ENCODE peak calls at places on chromosomes 3 and 15, in seven cellular contexts. One of them, this sample, is unnamed.

GRCh38 chr3:13124631-13125030 is 51.4 kb upstream of the IQSEC1 start:
- DNase-seq in fibroblast of the aortic adventitia: no peak
- DNase-seq in cardiac muscle cell: no peak
- DNase-seq in GM12865: no peak
- DNase-seq in left lung: peak; percentile 52
- DNase-seq in fibroblast of lung: no peak
- DNase-seq in OCI-LY7: no peak
- DNase-seq in this sample: no peak

GRCh38 chr3:37935756-37936666 is 54.6 kb upstream of the VILL start:
- DNase-seq in fibroblast of the aortic adventitia: peak; percentile 97
- DNase-seq in cardiac muscle cell: peak; percentile 48
- DNase-seq in GM12865: no peak
- DNase-seq in left lung: no peak
- DNase-seq in fibroblast of lung: peak; percentile 91
- DNase-seq in OCI-LY7: no peak
- DNase-seq in this sample: no peak

GRCh38 chr15:89673162-89673506 is 6.0 kb downstream of the PLIN1 start:
- DNase-seq in fibroblast of the aortic adventitia: no peak
- DNase-seq in cardiac muscle cell: peak; percentile 69
- DNase-seq in GM12865: peak; percentile 50
- DNase-seq in left lung: no peak
- DNase-seq in fibroblast of lung: no peak
- DNase-seq in OCI-LY7: peak; percentile 48
- DNase-seq in this sample: peak; percentile 37

GRCh38 chr3:124919756-124920155 is 14.8 kb downstream of the MUC13 start:
- DNase-seq in fibroblast of the aortic adventitia: no peak
- DNase-seq in cardiac muscle cell: no peak
- DNase-seq in GM12865: no peak
- DNase-seq in left lung: no peak
- DNase-seq in fibroblast of lung: no peak
- DNase-seq in OCI-LY7: no peak
- DNase-seq in this sample: no peak

GRCh38 chr15:61480863-61481262 is 251.8 kb upstream of the RORA start:
- DNase-seq in fibroblast of the aortic adventitia: no peak
- DNase-seq in cardiac muscle cell: peak; percentile 66
- DNase-seq in GM12865: no peak
- DNase-seq in left lung: no peak
- DNase-seq in fibroblast of lung: no peak
- DNase-seq in OCI-LY7: no peak
- DNase-seq in this sample: no peak

GRCh38 chr3:171772427-171773056 is 37.7 kb downstream of the PLD1 start:
- DNase-seq in fibroblast of the aortic adventitia: peak; percentile 86
- DNase-seq in cardiac muscle cell: peak; percentile 73
- DNase-seq in GM12865: peak; percentile 77
- DNase-seq in left lung: no peak
- DNase-seq in fibroblast of lung: peak; percentile 78
- DNase-seq in OCI-LY7: peak; percentile 56
- DNase-seq in this sample: peak; percentile 24

GRCh38 chr15:52658955-52659354 is 20.2 kb downstream of the ATOSA start:
- DNase-seq in fibroblast of the aortic adventitia: no peak
- DNase-seq in cardiac muscle cell: no peak
- DNase-seq in GM12865: peak; percentile 88
- DNase-seq in left lung: no peak
- DNase-seq in fibroblast of lung: no peak
- DNase-seq in OCI-LY7: no peak
- DNase-seq in this sample: no peak

GRCh38 chr3:197023241-197023997 is 6.2 kb downstream of the MELTF start:
- DNase-seq in fibroblast of the aortic adventitia: no peak
- DNase-seq in cardiac muscle cell: no peak
- DNase-seq in GM12865: peak; percentile 70
- DNase-seq in left lung: no peak
- DNase-seq in fibroblast of lung: no peak
- DNase-seq in OCI-LY7: peak; percentile 82
- DNase-seq in this sample: no peak

GRCh38 chr3:46851364-46852328 is 11.6 kb downstream of the MYL3 start:
- DNase-seq in fibroblast of the aortic adventitia: no peak
- DNase-seq in cardiac muscle cell: no peak
- DNase-seq in GM12865: no peak
- DNase-seq in left lung: no peak
- DNase-seq in fibroblast of lung: no peak
- DNase-seq in OCI-LY7: no peak
- DNase-seq in this sample: no peak

GRCh38 chr3:13080591-13080990 is 7.4 kb upstream of the IQSEC1 start:
- DNase-seq in fibroblast of the aortic adventitia: peak; percentile 7
- DNase-seq in cardiac muscle cell: no peak
- DNase-seq in GM12865: no peak
- DNase-seq in left lung: peak; percentile 74
- DNase-seq in fibroblast of lung: no peak
- DNase-seq in OCI-LY7: no peak
- DNase-seq in this sample: no peak

GRCh38 chr3:135348698-135349097 is 553.6 kb downstream of the EPHB1 start:
- DNase-seq in fibroblast of the aortic adventitia: no peak
- DNase-seq in cardiac muscle cell: no peak
- DNase-seq in GM12865: no peak
- DNase-seq in left lung: no peak
- DNase-seq in fibroblast of lung: no peak
- DNase-seq in OCI-LY7: no peak
- DNase-seq in this sample: no peak

GRCh38 chr3:160697628-160698382 is 20.8 kb downstream of the ARL14 start:
- DNase-seq in fibroblast of the aortic adventitia: peak; percentile 61
- DNase-seq in cardiac muscle cell: no peak
- DNase-seq in GM12865: peak; percentile 24
- DNase-seq in left lung: no peak
- DNase-seq in fibroblast of lung: peak; percentile 42
- DNase-seq in OCI-LY7: no peak
- DNase-seq in this sample: no peak

GRCh38 chr15:39786444-39787056 is 3.9 kb upstream of the FSIP1 start:
- DNase-seq in fibroblast of the aortic adventitia: peak; percentile 86
- DNase-seq in cardiac muscle cell: peak; percentile 61
- DNase-seq in GM12865: peak; percentile 58
- DNase-seq in left lung: no peak
- DNase-seq in fibroblast of lung: peak; percentile 81
- DNase-seq in OCI-LY7: peak; percentile 63
- DNase-seq in this sample: no peak

GRCh38 chr3:108036984-108037741 is 53.7 kb downstream of the CD47 start:
- DNase-seq in fibroblast of the aortic adventitia: no peak
- DNase-seq in cardiac muscle cell: peak; percentile 45
- DNase-seq in GM12865: peak; percentile 21
- DNase-seq in left lung: no peak
- DNase-seq in fibroblast of lung: peak; percentile 20
- DNase-seq in OCI-LY7: no peak
- DNase-seq in this sample: no peak

GRCh38 chr15:55742498-55742926 is 440 bp downstream of the PRTG start:
- DNase-seq in fibroblast of the aortic adventitia: peak; percentile 32
- DNase-seq in cardiac muscle cell: peak; percentile 61
- DNase-seq in GM12865: peak; percentile 9
- DNase-seq in left lung: peak; percentile 81
- DNase-seq in fibroblast of lung: peak; percentile 42
- DNase-seq in OCI-LY7: no peak
- DNase-seq in this sample: no peak

GRCh38 chr15:33309602-33310276 is 1.0 kb upstream of the RYR3 start:
- DNase-seq in fibroblast of the aortic adventitia: no peak
- DNase-seq in cardiac muscle cell: peak; percentile 63
- DNase-seq in GM12865: peak; percentile 70
- DNase-seq in left lung: no peak
- DNase-seq in fibroblast of lung: no peak
- DNase-seq in OCI-LY7: peak; percentile 27
- DNase-seq in this sample: peak; percentile 11

GRCh38 chr3:138879541-138880380 is 45.0 kb upstream of the PIK3CB start:
- DNase-seq in fibroblast of the aortic adventitia: no peak
- DNase-seq in cardiac muscle cell: no peak
- DNase-seq in GM12865: no peak
- DNase-seq in left lung: no peak
- DNase-seq in fibroblast of lung: no peak
- DNase-seq in OCI-LY7: no peak
- DNase-seq in this sample: no peak

GRCh38 chr3:152267831-152268500 is 763 bp upstream of the MBNL1 start:
- DNase-seq in fibroblast of the aortic adventitia: peak; percentile 42
- DNase-seq in cardiac muscle cell: no peak
- DNase-seq in GM12865: no peak
- DNase-seq in left lung: no peak
- DNase-seq in fibroblast of lung: no peak
- DNase-seq in OCI-LY7: no peak
- DNase-seq in this sample: no peak

GRCh38 chr15:78083687-78084358 is 6.3 kb upstream of the TBC1D2B start:
- DNase-seq in fibroblast of the aortic adventitia: no peak
- DNase-seq in cardiac muscle cell: no peak
- DNase-seq in GM12865: peak; percentile 57
- DNase-seq in left lung: no peak
- DNase-seq in fibroblast of lung: no peak
- DNase-seq in OCI-LY7: no peak
- DNase-seq in this sample: no peak

GRCh38 chr3:8757551-8758518 is 11.6 kb downstream of the OXTR start:
- DNase-seq in fibroblast of the aortic adventitia: peak; percentile 48
- DNase-seq in cardiac muscle cell: no peak
- DNase-seq in GM12865: peak; percentile 56
- DNase-seq in left lung: no peak
- DNase-seq in fibroblast of lung: peak; percentile 50
- DNase-seq in OCI-LY7: no peak
- DNase-seq in this sample: no peak

GRCh38 chr3:61617041-61617440 is 55.7 kb downstream of the PTPRG start:
- DNase-seq in fibroblast of the aortic adventitia: peak; percentile 9
- DNase-seq in cardiac muscle cell: no peak
- DNase-seq in GM12865: no peak
- DNase-seq in left lung: no peak
- DNase-seq in fibroblast of lung: no peak
- DNase-seq in OCI-LY7: no peak
- DNase-seq in this sample: no peak

GRCh38 chr3:65633018-65633417 is 405.7 kb downstream of the MAGI1 start:
- DNase-seq in fibroblast of the aortic adventitia: no peak
- DNase-seq in cardiac muscle cell: no peak
- DNase-seq in GM12865: no peak
- DNase-seq in left lung: no peak
- DNase-seq in fibroblast of lung: no peak
- DNase-seq in OCI-LY7: no peak
- DNase-seq in this sample: no peak

GRCh38 chr3:105912891-105913290 is 44.1 kb upstream of the CBLB start:
- DNase-seq in fibroblast of the aortic adventitia: no peak
- DNase-seq in cardiac muscle cell: no peak
- DNase-seq in GM12865: no peak
- DNase-seq in left lung: no peak
- DNase-seq in fibroblast of lung: no peak
- DNase-seq in OCI-LY7: no peak
- DNase-seq in this sample: no peak

GRCh38 chr15:82963356-82964341 is 11.1 kb upstream of the HOMER2 start:
- DNase-seq in fibroblast of the aortic adventitia: peak; percentile 37
- DNase-seq in cardiac muscle cell: no peak
- DNase-seq in GM12865: no peak
- DNase-seq in left lung: no peak
- DNase-seq in fibroblast of lung: no peak
- DNase-seq in OCI-LY7: no peak
- DNase-seq in this sample: no peak

GRCh38 chr3:79847928-79848327 is 80.1 kb upstream of the ROBO1 start:
- DNase-seq in fibroblast of the aortic adventitia: no peak
- DNase-seq in cardiac muscle cell: no peak
- DNase-seq in GM12865: no peak
- DNase-seq in left lung: no peak
- DNase-seq in fibroblast of lung: no peak
- DNase-seq in OCI-LY7: no peak
- DNase-seq in this sample: no peak

GRCh38 chr15:77821188-77821958 is 188.7 kb upstream of the LINGO1 start:
- DNase-seq in fibroblast of the aortic adventitia: peak; percentile 57
- DNase-seq in cardiac muscle cell: peak; percentile 82
- DNase-seq in GM12865: peak; percentile 62
- DNase-seq in left lung: no peak
- DNase-seq in fibroblast of lung: peak; percentile 54
- DNase-seq in OCI-LY7: peak; percentile 64
- DNase-seq in this sample: peak; percentile 68

GRCh38 chr3:108146139-108146538 is 55.3 kb upstream of the CD47 start:
- DNase-seq in fibroblast of the aortic adventitia: no peak
- DNase-seq in cardiac muscle cell: no peak
- DNase-seq in GM12865: no peak
- DNase-seq in left lung: no peak
- DNase-seq in fibroblast of lung: no peak
- DNase-seq in OCI-LY7: no peak
- DNase-seq in this sample: no peak

DNA sequence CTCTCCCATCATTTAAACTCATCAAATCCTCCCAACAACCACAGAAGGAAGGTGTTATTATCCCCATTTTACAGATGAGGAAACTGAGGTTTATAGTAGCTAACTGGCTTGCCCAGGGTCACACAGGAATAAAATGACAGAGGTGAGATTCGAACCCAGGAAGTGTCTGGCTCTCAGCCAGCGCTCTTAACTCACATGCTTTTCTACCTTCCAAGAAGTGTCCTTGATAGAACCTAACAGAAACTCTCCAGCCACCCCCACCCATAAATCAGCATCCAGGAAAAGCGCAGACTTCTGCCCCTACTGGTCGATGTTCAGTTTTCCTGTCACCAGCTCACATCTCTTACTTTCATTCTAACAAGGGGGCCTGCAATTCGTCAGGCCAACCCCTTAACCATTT is 51.7 kb downstream of the SPATA12 start:
- DNase-seq in fibroblast of the aortic adventitia: peak; percentile 44
- DNase-seq in cardiac muscle cell: peak; percentile 72
- DNase-seq in GM12865: peak; percentile 19
- DNase-seq in left lung: no peak
- DNase-seq in fibroblast of lung: no peak
- DNase-seq in OCI-LY7: peak; percentile 28
- DNase-seq in this sample: no peak
- TF ChIP-seq CTCF in fibroblast of the aortic adventitia: peak; percentile 31
- TF ChIP-seq CTCF in cardiac muscle cell: peak; percentile 39
- TF ChIP-seq CTCF in GM12865: peak; percentile 34
- TF ChIP-seq CTCF in left lung: no peak
- TF ChIP-seq CTCF in fibroblast of lung: peak; percentile 22
- TF ChIP-seq CTCF in OCI-LY7: peak; percentile 77
- TF ChIP-seq CTCF in this sample: peak; percentile 30

GRCh38 chr3:50524751-50525150 is 21.3 kb upstream of the CACNA2D2 start:
- DNase-seq in fibroblast of the aortic adventitia: no peak
- DNase-seq in cardiac muscle cell: no peak
- DNase-seq in GM12865: no peak
- DNase-seq in left lung: no peak
- DNase-seq in fibroblast of lung: no peak
- DNase-seq in OCI-LY7: no peak
- DNase-seq in this sample: no peak
- TF ChIP-seq CTCF in fibroblast of the aortic adventitia: no peak
- TF ChIP-seq CTCF in cardiac muscle cell: no peak
- TF ChIP-seq CTCF in GM12865: no peak
- TF ChIP-seq CTCF in left lung: no peak
- TF ChIP-seq CTCF in fibroblast of lung: no peak
- TF ChIP-seq CTCF in OCI-LY7: no peak
- TF ChIP-seq CTCF in this sample: no peak

GRCh38 chr3:143697975-143698374 is 150.3 kb downstream of the SLC9A9 start:
- DNase-seq in fibroblast of the aortic adventitia: no peak
- DNase-seq in cardiac muscle cell: no peak
- DNase-seq in GM12865: no peak
- DNase-seq in left lung: no peak
- DNase-seq in fibroblast of lung: no peak
- DNase-seq in OCI-LY7: no peak
- DNase-seq in this sample: no peak
- TF ChIP-seq CTCF in fibroblast of the aortic adventitia: no peak
- TF ChIP-seq CTCF in cardiac muscle cell: no peak
- TF ChIP-seq CTCF in GM12865: no peak
- TF ChIP-seq CTCF in left lung: no peak
- TF ChIP-seq CTCF in fibroblast of lung: no peak
- TF ChIP-seq CTCF in OCI-LY7: no peak
- TF ChIP-seq CTCF in this sample: no peak

DNA sequence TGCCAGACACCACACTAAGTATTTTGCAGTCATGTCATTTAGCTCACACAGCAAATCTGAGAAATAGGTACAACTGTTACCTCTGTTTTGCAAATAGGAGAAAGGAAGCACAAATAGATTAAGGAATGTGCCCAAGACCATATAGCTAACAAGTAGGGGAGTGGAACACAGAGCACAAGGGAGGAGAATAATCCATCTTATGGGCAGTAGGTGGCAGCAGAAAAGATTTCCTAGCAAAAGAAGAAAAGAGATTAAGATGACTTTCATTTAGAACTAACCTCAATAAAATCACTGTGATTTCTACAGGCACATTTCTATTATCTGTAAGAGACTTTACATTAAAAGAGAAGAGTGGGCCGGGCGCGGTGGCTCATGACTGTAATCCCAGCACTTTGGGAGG is 49.1 kb downstream of the NR1I2 start:
- DNase-seq in fibroblast of the aortic adventitia: no peak
- DNase-seq in cardiac muscle cell: no peak
- DNase-seq in GM12865: no peak
- DNase-seq in left lung: no peak
- DNase-seq in fibroblast of lung: no peak
- DNase-seq in OCI-LY7: no peak
- DNase-seq in this sample: no peak
- TF ChIP-seq CTCF in fibroblast of the aortic adventitia: peak; percentile 9
- TF ChIP-seq CTCF in cardiac muscle cell: peak; percentile 29
- TF ChIP-seq CTCF in GM12865: no peak
- TF ChIP-seq CTCF in left lung: no peak
- TF ChIP-seq CTCF in fibroblast of lung: peak; percentile 20
- TF ChIP-seq CTCF in OCI-LY7: peak; percentile 60
- TF ChIP-seq CTCF in this sample: no peak